ENCODE peak calls at places on chromosomes 2 and 18, in four cellular contexts. One of them, this sample, is unnamed.

GRCh38 chr2:197675246-197675645 is at the start of gene RFTN2:
- DNase-seq in T-helper 9 cell: no peak
- DNase-seq in Peyer's patch: no peak
- DNase-seq in left cardiac atrium: no peak
- DNase-seq in this sample: no peak

GRCh38 chr2:213792045-213792444 is 507.8 kb downstream of the SPAG16 start:
- DNase-seq in T-helper 9 cell: no peak
- DNase-seq in Peyer's patch: no peak
- DNase-seq in left cardiac atrium: no peak
- DNase-seq in this sample: no peak

GRCh38 chr18:42915240-42915791 is 200.2 kb downstream of the RIT2 start:
- DNase-seq in T-helper 9 cell: no peak
- DNase-seq in Peyer's patch: no peak
- DNase-seq in left cardiac atrium: no peak
- DNase-seq in this sample: no peak

GRCh38 chr18:22282311-22283235 is 113.2 kb downstream of the GATA6 start:
- DNase-seq in T-helper 9 cell: no peak
- DNase-seq in Peyer's patch: no peak
- DNase-seq in left cardiac atrium: no peak
- DNase-seq in this sample: no peak

GRCh38 chr2:8430628-8431027 is 251.2 kb upstream of the ID2 start:
- DNase-seq in T-helper 9 cell: no peak
- DNase-seq in Peyer's patch: no peak
- DNase-seq in left cardiac atrium: no peak
- DNase-seq in this sample: no peak

GRCh38 chr2:63598971-63599370 is 10.2 kb downstream of the MDH1 start:
- DNase-seq in T-helper 9 cell: no peak
- DNase-seq in Peyer's patch: no peak
- DNase-seq in left cardiac atrium: no peak
- DNase-seq in this sample: no peak

GRCh38 chr2:38702413-38702812 is 36.5 kb downstream of the GALM start:
- DNase-seq in T-helper 9 cell: no peak
- DNase-seq in Peyer's patch: no peak
- DNase-seq in left cardiac atrium: no peak
- DNase-seq in this sample: no peak

GRCh38 chr18:51135795-51136194 is 61.7 kb downstream of the MEX3C start:
- DNase-seq in T-helper 9 cell: no peak
- DNase-seq in Peyer's patch: no peak
- DNase-seq in left cardiac atrium: no peak
- DNase-seq in this sample: no peak

GRCh38 chr18:48600746-48601090 is 61.9 kb downstream of the CTIF start:
- DNase-seq in T-helper 9 cell: no peak
- DNase-seq in Peyer's patch: no peak
- DNase-seq in left cardiac atrium: no peak
- DNase-seq in this sample: no peak

GRCh38 chr2:85400951-85401805 is 9.0 kb downstream of the CAPG start:
- DNase-seq in T-helper 9 cell: no peak
- DNase-seq in Peyer's patch: no peak
- DNase-seq in left cardiac atrium: no peak
- DNase-seq in this sample: no peak

GRCh38 chr18:47342566-47342965 is 91.1 kb upstream of the SKOR2 start:
- DNase-seq in T-helper 9 cell: no peak
- DNase-seq in Peyer's patch: no peak
- DNase-seq in left cardiac atrium: no peak
- DNase-seq in this sample: no peak

GRCh38 chr18:79523221-79523737 is 127.5 kb downstream of the NFATC1 start:
- DNase-seq in T-helper 9 cell: peak; percentile 42
- DNase-seq in Peyer's patch: peak; percentile 60
- DNase-seq in left cardiac atrium: no peak
- DNase-seq in this sample: no peak

GRCh38 chr18:79470547-79470946 is 74.8 kb downstream of the NFATC1 start:
- DNase-seq in T-helper 9 cell: no peak
- DNase-seq in Peyer's patch: no peak
- DNase-seq in left cardiac atrium: no peak
- DNase-seq in this sample: no peak

GRCh38 chr2:223815186-223815883 is 22.0 kb downstream of the AP1S3 start:
- DNase-seq in T-helper 9 cell: no peak
- DNase-seq in Peyer's patch: no peak
- DNase-seq in left cardiac atrium: no peak
- DNase-seq in this sample: no peak

GRCh38 chr2:26298638-26299393 is 47.1 kb upstream of the SELENOI start:
- DNase-seq in T-helper 9 cell: no peak
- DNase-seq in Peyer's patch: peak; percentile 42
- DNase-seq in left cardiac atrium: peak; percentile 43
- DNase-seq in this sample: no peak

GRCh38 chr18:80163183-80163582 is 54.1 kb downstream of the ADNP2 start:
- DNase-seq in T-helper 9 cell: no peak
- DNase-seq in Peyer's patch: no peak
- DNase-seq in left cardiac atrium: no peak
- DNase-seq in this sample: no peak

GRCh38 chr2:9001229-9001628 is 2.3 kb downstream of the MBOAT2 start:
- DNase-seq in T-helper 9 cell: no peak
- DNase-seq in Peyer's patch: no peak
- DNase-seq in left cardiac atrium: no peak
- DNase-seq in this sample: no peak

GRCh38 chr2:190062053-190062452 is 476 bp downstream of the MSTN start:
- DNase-seq in T-helper 9 cell: no peak
- DNase-seq in Peyer's patch: no peak
- DNase-seq in left cardiac atrium: no peak
- DNase-seq in this sample: no peak

GRCh38 chr2:176114930-176115625 is 1.5 kb upstream of the HOXD10 start:
- DNase-seq in T-helper 9 cell: no peak
- DNase-seq in Peyer's patch: no peak
- DNase-seq in left cardiac atrium: no peak
- DNase-seq in this sample: no peak

GRCh38 chr2:179842498-179843153 is 18.8 kb downstream of the ZNF385B start:
- DNase-seq in T-helper 9 cell: no peak
- DNase-seq in Peyer's patch: no peak
- DNase-seq in left cardiac atrium: no peak
- DNase-seq in this sample: no peak

This sample was measured in left ventricle myocardium inferior.